ENCODE peak calls at places on chromosome 17, in four cellular contexts. S is COR-L47, U is NCI-H345, V is A549. I is an unnamed sample.

GRCh38 chr17:5933430-5933829 is 136.7 kb upstream of the WSCD1 start:
- DNase-seq in V (no peak), S (no peak), U (no peak), I (no peak)

GRCh38 chr17:43864161-43864706 is 17.3 kb downstream of the CD300LG start:
- DNase-seq in U (no peak), S (no peak), V (no peak), I (no peak)

GRCh38 chr17:12318614-12319266 is 298.1 kb downstream of the MAP2K4 start:
- DNase-seq in V (no peak), S (no peak), U (no peak), I (no peak)

GRCh38 chr17:63497708-63498483 is 21.0 kb downstream of the ACE start:
- DNase-seq in U (peak), V (no peak), S (peak), I (peak)

GRCh38 chr17:13750783-13751484 is 149.2 kb upstream of the HS3ST3A1 start:
- DNase-seq in V (no peak), S (no peak), U (no peak), I (no peak)

GRCh38 chr17:78250891-78251772 is 19.7 kb downstream of the TMEM235 start:
- DNase-seq in V (peak), S (peak), U (peak), I (peak)

GRCh38 chr17:40322417-40323315 is 13.7 kb downstream of the RARA start:
- DNase-seq in U (peak), V (peak), S (peak), I (peak)

GRCh38 chr17:75894049-75894742 is 2.6 kb downstream of the TRIM65 start:
- DNase-seq in S (no peak), U (no peak), V (no peak), I (no peak)

GRCh38 chr17:64418506-64419339 is 28.1 kb upstream of the PECAM1 start:
- DNase-seq in U (peak), V (peak), S (peak), I (no peak)

GRCh38 chr17:79088997-79089328 is 14.3 kb downstream of the ENGASE start:
- DNase-seq in S (no peak), V (no peak), U (no peak), I (no peak)

GRCh38 chr17:74859439-74860228 is at the start of gene GRIN2C:
- DNase-seq in S (no peak), V (no peak), U (peak), I (peak)

I was measured in activated CD4-positive, alpha-beta T cell treated with anti-CD3 and anti-CD28 coated beads, Interleukin-2, amount 50 U/mL, for 48 hours.